ENCODE peak calls at places on chromosomes 12 and 14, in six cellular contexts. I is stomach, A is GM12891, U is HL-60, X is GM12892, P is spleen. F is an unnamed sample.

GRCh38 chr12:132342322-132342721 is 12.9 kb upstream of the GALNT9 start:
- DNase-seq in A (no peak), U (no peak), X (no peak), I (no peak), P (no peak), F (no peak)

GRCh38 chr14:61147898-61148549 is 133.1 kb downstream of the TMEM30B start:
- DNase-seq in P (no peak), U (no peak), X (no peak), A (no peak), I (no peak), F (no peak)

GRCh38 chr14:105005929-105006830 is 14.7 kb downstream of the CDCA4 start:
- DNase-seq in I (no peak), P (no peak), U (no peak), X (no peak), A (no peak), F (no peak)

GRCh38 chr14:73633517-73634332 is 11.1 kb upstream of the DNAL1 start:
- DNase-seq in U (no peak), X (peak), A (peak), I (peak), P (peak), F (peak)

GRCh38 chr14:43540948-43541347 is 966.1 kb downstream of the FSCB start:
- DNase-seq in U (no peak), X (no peak), I (no peak), P (no peak), A (no peak), F (no peak)

GRCh38 chr14:101506211-101506920 is 54.9 kb upstream of the DIO3 start:
- DNase-seq in X (no peak), U (no peak), P (peak), I (peak), A (no peak), F (peak)

GRCh38 chr12:104137175-104137901 is 672 bp downstream of the NFYB start:
- DNase-seq in A (peak), I (peak), U (peak), P (peak), X (peak), F (peak)

GRCh38 chr12:26620907-26621306 is 212.1 kb downstream of the ITPR2 start:
- DNase-seq in A (no peak), P (no peak), X (no peak), I (no peak), U (no peak), F (no peak)

GRCh38 chr12:69457433-69457832 is 12.8 kb upstream of the FRS2 start:
- DNase-seq in I (no peak), P (no peak), X (no peak), U (no peak), A (no peak), F (no peak)

GRCh38 chr12:89529738-89530137 is 3.9 kb upstream of the POC1B start:
- DNase-seq in A (peak), I (no peak), X (no peak), U (peak), P (no peak), F (no peak)

GRCh38 chr12:126667340-126667739 is 1599.6 kb upstream of the TMEM132C start:
- DNase-seq in X (no peak), P (no peak), U (no peak), A (no peak), I (no peak), F (no peak)

GRCh38 chr12:1488908-1489381 is 105.4 kb downstream of the FBXL14 start:
- DNase-seq in U (no peak), P (no peak), I (no peak), X (no peak), A (no peak), F (no peak)

GRCh38 chr12:49274396-49275069 is 9.7 kb downstream of the TUBA1C start:
- DNase-seq in X (no peak), U (no peak), A (no peak), P (no peak), I (no peak), F (no peak)

GRCh38 chr12:47272412-47273190 is 192.8 kb upstream of the AMIGO2 start:
- DNase-seq in P (no peak), X (no peak), A (no peak), U (no peak), I (no peak), F (no peak)

GRCh38 chr12:115898670-115899069 is 378.8 kb downstream of the MED13L start:
- DNase-seq in U (no peak), I (no peak), P (no peak), X (no peak), A (no peak), F (no peak)

GRCh38 chr12:75020068-75020557 is 189.5 kb downstream of the KCNC2 start:
- DNase-seq in U (no peak), X (no peak), I (no peak), P (no peak), A (no peak), F (no peak)

GRCh38 chr12:4742421-4742970 is 22.3 kb downstream of the GALNT8 start:
- DNase-seq in A (no peak), P (no peak), I (no peak), X (no peak), U (no peak), F (no peak)

GRCh38 chr14:61145258-61145902 is 135.8 kb downstream of the TMEM30B start:
- DNase-seq in I (no peak), U (no peak), P (no peak), X (no peak), A (no peak), F (no peak)

GRCh38 chr14:105945891-105946290 is 419.5 kb downstream of the TMEM121 start:
- DNase-seq in P (no peak), X (no peak), A (no peak), U (no peak), I (no peak), F (no peak)

GRCh38 chr12:132247718-132248438 is 81.5 kb downstream of the GALNT9 start:
- DNase-seq in I (no peak), U (no peak), A (no peak), P (peak), X (no peak), F (no peak)

GRCh38 chr12:116924558-116925453 is 14.1 kb downstream of the FBXW8 start:
- DNase-seq in X (peak), I (no peak), P (no peak), A (no peak), U (no peak), F (no peak)

GRCh38 chr12:76113800-76114757 is 29.6 kb upstream of the NAP1L1 start:
- DNase-seq in U (no peak), X (no peak), A (no peak), P (no peak), I (no peak), F (no peak)

GRCh38 chr14:80764496-80764895 is 177.0 kb downstream of the CEP128 start:
- DNase-seq in I (no peak), X (no peak), P (no peak), A (no peak), U (no peak), F (no peak)

GRCh38 chr12:3071107-3071506 is 6.1 kb upstream of the TSPAN9 start:
- DNase-seq in P (no peak), X (no peak), I (no peak), U (no peak), A (no peak), F (no peak)

GRCh38 chr12:115752151-115752550 is 525.3 kb downstream of the MED13L start:
- DNase-seq in U (no peak), A (no peak), I (no peak), P (no peak), X (no peak), F (no peak)

GRCh38 chr12:59452746-59453145 is 143.1 kb upstream of the SLC16A7 start:
- DNase-seq in A (no peak), U (no peak), I (no peak), X (no peak), P (no peak), F (no peak)

GRCh38 chr12:122111070-122111750 is 32.7 kb downstream of the MLXIP start:
- DNase-seq in A (no peak), P (no peak), I (no peak), U (no peak), X (no peak), F (no peak)

GRCh38 chr12:122104844-122105243 is 26.3 kb downstream of the MLXIP start:
- DNase-seq in P (no peak), X (no peak), I (no peak), U (no peak), A (no peak), F (no peak)

GRCh38 chr12:122102331-122102730 is 23.8 kb downstream of the MLXIP start:
- DNase-seq in I (no peak), U (no peak), X (no peak), P (no peak), A (no peak), F (no peak)

DNA sequence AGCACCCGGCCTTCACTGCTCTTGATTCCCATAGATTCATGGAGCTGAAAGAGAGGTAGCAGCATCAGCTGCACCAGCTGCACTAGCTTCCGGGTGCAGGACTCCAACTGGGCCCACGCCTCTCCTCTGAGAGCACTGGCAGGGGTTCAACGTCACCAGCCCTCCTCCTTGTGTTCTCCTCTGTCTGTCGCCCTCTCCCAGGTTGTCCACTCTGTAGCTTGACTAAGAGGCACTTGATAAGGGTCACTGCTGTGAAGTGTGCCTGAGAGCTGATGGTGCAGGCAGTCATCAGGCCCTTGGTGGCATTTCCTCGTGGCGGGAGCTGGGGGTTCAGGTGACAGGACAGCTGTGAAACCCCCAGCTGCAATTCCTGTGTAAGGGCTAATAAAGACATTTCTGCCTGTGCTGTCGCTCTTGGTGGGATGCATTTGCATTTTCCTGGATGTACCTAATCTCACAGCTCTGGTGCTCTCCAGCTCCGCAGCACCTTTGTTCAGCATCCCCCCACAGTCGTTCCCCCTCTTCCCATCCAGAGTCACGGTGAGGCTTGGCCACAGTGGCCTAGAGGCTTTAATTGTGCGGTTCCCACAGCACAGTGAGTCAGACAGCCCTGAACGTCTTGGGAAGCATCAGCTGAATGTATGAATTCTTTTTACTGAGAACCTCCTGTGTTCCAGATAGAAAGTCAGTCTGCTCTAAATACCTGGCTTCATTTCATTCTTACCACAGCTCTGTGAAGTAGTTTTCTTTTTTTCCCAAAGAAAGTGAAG is 28.5 kb downstream of the MLXIP start:
- DNase-seq in I (peak), P (no peak), U (no peak), X (no peak), A (no peak), F (no peak)
- TF ChIP-seq POLR2AphosphoS5 in I (peak), P (no peak), U (no peak), X (no peak), A (no peak), F (no peak)

GRCh38 chr14:69611264-69612013 is at the start of gene SUSD6:
- DNase-seq in P (peak), A (peak), I (peak), U (peak), X (peak), F (peak)
- TF ChIP-seq POLR2AphosphoS5 in P (peak), A (no peak), I (peak), U (no peak), X (peak), F (peak)

DNA sequence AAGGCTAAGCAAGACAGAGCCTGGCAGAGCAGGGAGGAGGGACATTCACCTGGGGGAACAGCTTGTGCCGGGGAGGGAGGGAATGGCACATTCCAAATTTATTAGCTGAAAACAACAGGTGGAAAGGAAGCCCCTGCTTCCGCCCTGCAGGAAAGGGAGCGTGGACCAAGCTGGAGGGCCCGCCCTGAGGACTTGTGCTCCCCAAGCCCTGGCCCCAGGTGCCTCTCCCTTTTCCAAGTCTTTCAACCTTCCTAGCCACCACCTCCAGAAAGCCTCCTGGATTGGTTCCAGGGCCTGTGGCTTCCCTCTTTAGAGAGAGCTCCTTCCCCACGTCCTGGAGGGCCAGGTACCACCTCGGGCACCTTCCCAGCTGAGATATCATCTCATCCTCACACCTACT is 2.7 kb downstream of the DEGS2 start:
- DNase-seq in X (no peak), I (no peak), P (no peak), U (no peak), A (no peak), F (no peak)
- TF ChIP-seq POLR2AphosphoS5 in X (no peak), I (no peak), P (no peak), U (no peak), A (no peak), F (no peak)

DNA sequence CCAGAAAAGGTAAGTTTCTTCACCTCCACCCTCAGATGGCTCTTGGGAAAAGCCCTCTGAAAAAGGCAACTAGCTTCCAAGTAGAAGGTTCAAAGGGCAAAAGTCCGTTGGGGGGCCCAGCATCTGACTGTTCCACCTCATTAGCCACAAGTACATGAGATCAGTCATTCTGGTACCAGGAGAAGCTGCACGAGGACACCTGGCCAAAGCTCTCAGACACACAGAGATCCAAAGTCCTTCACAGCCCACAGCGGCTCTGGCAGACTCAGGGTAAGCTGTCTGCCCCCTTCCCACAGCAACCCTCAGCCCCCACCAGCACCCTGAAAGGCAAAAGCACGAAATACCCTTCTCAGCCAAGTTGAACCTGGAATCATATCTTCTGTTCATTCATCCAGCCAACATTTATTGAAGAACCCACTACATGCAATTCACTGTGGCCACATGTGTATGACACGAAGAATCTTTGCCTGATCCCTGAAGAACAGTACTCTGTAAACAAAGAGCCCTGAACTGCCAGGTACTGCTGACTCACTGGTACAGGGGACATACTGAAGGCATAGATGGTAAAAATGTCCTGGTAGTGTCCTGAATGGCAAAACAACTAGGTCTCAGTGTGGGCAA is 19.0 kb downstream of the SLC7A7 start:
- DNase-seq in X (no peak), I (no peak), A (no peak), U (no peak), P (no peak), F (no peak)
- TF ChIP-seq POLR2AphosphoS5 in X (peak), I (no peak), A (peak), U (no peak), P (no peak), F (no peak)

F was measured in suprapubic skin.